ENCODE peak calls at places on chromosomes 6 and 20, in five cellular contexts. One of them, this sample, is unnamed.
A peak's percentile ranks its signal among the peaks of the same experiment; 100 is the strongest.

GRCh38 chr6:150254671-150255228 is 111.9 kb downstream of the PPP1R14C start:
- DNase-seq in heart right ventricle: no peak
- DNase-seq in GM20000: no peak
- DNase-seq in CD8-positive, alpha-beta T cell: no peak
- DNase-seq in left lung: no peak
- DNase-seq in this sample: no peak

GRCh38 chr6:96059586-96059985 is 43.8 kb downstream of the FUT9 start:
- DNase-seq in left lung: no peak
- DNase-seq in heart right ventricle: no peak
- DNase-seq in CD8-positive, alpha-beta T cell: no peak
- DNase-seq in GM20000: no peak
- DNase-seq in this sample: no peak

GRCh38 chr6:32196682-32197616 is 4.5 kb upstream of the GPSM3 start:
- DNase-seq in left lung: no peak
- DNase-seq in GM20000: peak; percentile 49
- DNase-seq in CD8-positive, alpha-beta T cell: no peak
- DNase-seq in heart right ventricle: peak; percentile 53
- DNase-seq in this sample: no peak

GRCh38 chr6:125004198-125004597 is 42.0 kb downstream of the RNF217 start:
- DNase-seq in GM20000: no peak
- DNase-seq in heart right ventricle: peak; percentile 45
- DNase-seq in CD8-positive, alpha-beta T cell: no peak
- DNase-seq in left lung: no peak
- DNase-seq in this sample: no peak

GRCh38 chr6:127879685-127880084 is 21.2 kb downstream of the THEMIS start:
- DNase-seq in left lung: no peak
- DNase-seq in heart right ventricle: no peak
- DNase-seq in CD8-positive, alpha-beta T cell: no peak
- DNase-seq in GM20000: no peak
- DNase-seq in this sample: peak; percentile 51

GRCh38 chr6:73983367-73983766 is 287.4 kb downstream of the CD109 start:
- DNase-seq in heart right ventricle: no peak
- DNase-seq in CD8-positive, alpha-beta T cell: no peak
- DNase-seq in left lung: no peak
- DNase-seq in GM20000: no peak
- DNase-seq in this sample: no peak

GRCh38 chr6:5030596-5031136 is 26.8 kb upstream of the RPP40 start:
- DNase-seq in left lung: peak; percentile 85
- DNase-seq in heart right ventricle: peak; percentile 75
- DNase-seq in GM20000: peak; percentile 81
- DNase-seq in CD8-positive, alpha-beta T cell: peak; percentile 59
- DNase-seq in this sample: peak; percentile 87

GRCh38 chr20:39070484-39071231 is 108.5 kb downstream of the DHX35 start:
- DNase-seq in left lung: no peak
- DNase-seq in heart right ventricle: no peak
- DNase-seq in CD8-positive, alpha-beta T cell: no peak
- DNase-seq in GM20000: no peak
- DNase-seq in this sample: no peak

GRCh38 chr6:113995632-113996031 is 24.7 kb upstream of the HDAC2 start:
- DNase-seq in GM20000: no peak
- DNase-seq in CD8-positive, alpha-beta T cell: no peak
- DNase-seq in heart right ventricle: peak; percentile 41
- DNase-seq in left lung: peak; percentile 59
- DNase-seq in this sample: no peak

GRCh38 chr6:73586416-73586974 is 65.7 kb upstream of the EEF1A1 start:
- DNase-seq in GM20000: no peak
- DNase-seq in left lung: no peak
- DNase-seq in heart right ventricle: no peak
- DNase-seq in CD8-positive, alpha-beta T cell: no peak
- DNase-seq in this sample: no peak

GRCh38 chr6:9516207-9516606 is 898.7 kb downstream of the TFAP2A start:
- DNase-seq in heart right ventricle: no peak
- DNase-seq in GM20000: no peak
- DNase-seq in CD8-positive, alpha-beta T cell: no peak
- DNase-seq in left lung: no peak
- DNase-seq in this sample: no peak

GRCh38 chr6:137223370-137224131 is 4.4 kb upstream of the IFNGR1 start:
- DNase-seq in GM20000: no peak
- DNase-seq in heart right ventricle: peak; percentile 58
- DNase-seq in CD8-positive, alpha-beta T cell: no peak
- DNase-seq in left lung: no peak
- DNase-seq in this sample: no peak

GRCh38 chr6:154754152-154754551 is 20.9 kb downstream of the SCAF8 start:
- DNase-seq in GM20000: no peak
- DNase-seq in left lung: no peak
- DNase-seq in heart right ventricle: no peak
- DNase-seq in CD8-positive, alpha-beta T cell: no peak
- DNase-seq in this sample: no peak

GRCh38 chr6:151255811-151256210 is 16.0 kb downstream of the AKAP12 start:
- DNase-seq in GM20000: no peak
- DNase-seq in CD8-positive, alpha-beta T cell: no peak
- DNase-seq in heart right ventricle: no peak
- DNase-seq in left lung: no peak
- DNase-seq in this sample: no peak

GRCh38 chr20:45392733-45393132 is 14.6 kb upstream of the TP53TG5 start:
- DNase-seq in GM20000: no peak
- DNase-seq in left lung: no peak
- DNase-seq in heart right ventricle: no peak
- DNase-seq in CD8-positive, alpha-beta T cell: no peak
- DNase-seq in this sample: no peak

GRCh38 chr6:94668896-94669295 is 908.4 kb upstream of the MANEA start:
- DNase-seq in left lung: no peak
- DNase-seq in heart right ventricle: no peak
- DNase-seq in CD8-positive, alpha-beta T cell: no peak
- DNase-seq in GM20000: no peak
- DNase-seq in this sample: no peak

GRCh38 chr20:50886184-50886790 is 45.0 kb downstream of the ADNP start:
- DNase-seq in heart right ventricle: no peak
- DNase-seq in CD8-positive, alpha-beta T cell: no peak
- DNase-seq in left lung: no peak
- DNase-seq in GM20000: no peak
- DNase-seq in this sample: no peak

GRCh38 chr20:47438464-47439381 is 63.0 kb upstream of the NCOA3 start:
- DNase-seq in heart right ventricle: peak; percentile 6
- DNase-seq in GM20000: peak; percentile 66
- DNase-seq in CD8-positive, alpha-beta T cell: no peak
- DNase-seq in left lung: peak; percentile 39
- DNase-seq in this sample: no peak

GRCh38 chr20:43295263-43295662 is 105.6 kb upstream of the PTPRT start:
- DNase-seq in left lung: no peak
- DNase-seq in GM20000: no peak
- DNase-seq in CD8-positive, alpha-beta T cell: no peak
- DNase-seq in heart right ventricle: no peak
- DNase-seq in this sample: no peak

GRCh38 chr6:20213271-20213798 is 1.1 kb upstream of the MBOAT1 start:
- DNase-seq in heart right ventricle: no peak
- DNase-seq in CD8-positive, alpha-beta T cell: no peak
- DNase-seq in GM20000: no peak
- DNase-seq in left lung: no peak
- DNase-seq in this sample: no peak

GRCh38 chr6:48388045-48388444 is 277.0 kb upstream of the PTCHD4 start:
- DNase-seq in heart right ventricle: no peak
- DNase-seq in GM20000: no peak
- DNase-seq in CD8-positive, alpha-beta T cell: no peak
- DNase-seq in left lung: no peak
- DNase-seq in this sample: no peak

GRCh38 chr6:99613705-99614429 is 7.2 kb downstream of the PRDM13 start:
- DNase-seq in GM20000: peak; percentile 83
- DNase-seq in CD8-positive, alpha-beta T cell: no peak
- DNase-seq in heart right ventricle: no peak
- DNase-seq in left lung: no peak
- DNase-seq in this sample: no peak

GRCh38 chr6:169867751-169868191 is 116.3 kb downstream of the ERMARD start:
- DNase-seq in heart right ventricle: no peak
- DNase-seq in CD8-positive, alpha-beta T cell: no peak
- DNase-seq in GM20000: no peak
- DNase-seq in left lung: no peak
- DNase-seq in this sample: no peak

GRCh38 chr6:4665489-4666417 is 110.5 kb upstream of the CDYL start:
- DNase-seq in CD8-positive, alpha-beta T cell: no peak
- DNase-seq in left lung: no peak
- DNase-seq in heart right ventricle: no peak
- DNase-seq in GM20000: no peak
- DNase-seq in this sample: no peak

GRCh38 chr20:52104546-52105044 is 87.0 kb downstream of the ZFP64 start:
- DNase-seq in CD8-positive, alpha-beta T cell: no peak
- DNase-seq in left lung: no peak
- DNase-seq in heart right ventricle: no peak
- DNase-seq in GM20000: peak; percentile 50
- DNase-seq in this sample: peak; percentile 28

GRCh38 chr20:50191566-50192363 is 1.1 kb downstream of the CEBPB start:
- DNase-seq in heart right ventricle: no peak
- DNase-seq in left lung: no peak
- DNase-seq in CD8-positive, alpha-beta T cell: peak; percentile 47
- DNase-seq in GM20000: peak; percentile 81
- DNase-seq in this sample: peak; percentile 70

GRCh38 chr6:2795960-2796359 is 30.8 kb downstream of the WRNIP1 start:
- DNase-seq in left lung: no peak
- DNase-seq in heart right ventricle: no peak
- DNase-seq in CD8-positive, alpha-beta T cell: no peak
- DNase-seq in GM20000: no peak
- DNase-seq in this sample: no peak

GRCh38 chr6:106085984-106086832 is at the start of gene PRDM1:
- DNase-seq in left lung: peak; percentile 93
- DNase-seq in heart right ventricle: peak; percentile 72
- DNase-seq in GM20000: peak; percentile 84
- DNase-seq in CD8-positive, alpha-beta T cell: peak; percentile 57
- DNase-seq in this sample: peak; percentile 88
- TF ChIP-seq CTCF in left lung: no peak
- TF ChIP-seq CTCF in heart right ventricle: no peak
- TF ChIP-seq CTCF in GM20000: peak; percentile 4
- TF ChIP-seq CTCF in CD8-positive, alpha-beta T cell: no peak
- TF ChIP-seq CTCF in this sample: peak; percentile 26

DNA sequence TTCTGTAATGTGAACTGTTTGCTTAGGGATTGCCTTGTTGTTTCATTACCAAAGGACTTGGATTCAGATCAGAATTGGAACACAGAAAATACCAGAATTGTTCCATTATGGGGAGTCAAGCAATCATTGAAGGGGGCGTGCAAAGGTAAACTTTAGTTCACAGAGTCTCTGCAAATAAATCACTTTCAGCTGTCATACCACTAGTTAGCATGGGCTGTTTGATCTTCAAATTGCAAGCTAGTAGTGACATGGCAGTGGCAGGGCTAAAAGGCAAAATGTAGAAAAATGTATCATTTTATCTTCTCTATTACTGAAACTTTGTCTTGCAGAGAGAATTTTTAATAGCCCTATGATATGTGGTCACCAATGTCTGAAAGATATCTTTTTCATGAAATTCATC is 483.2 kb upstream of the NRSN1 start:
- DNase-seq in heart right ventricle: no peak
- DNase-seq in left lung: no peak
- DNase-seq in GM20000: no peak
- DNase-seq in CD8-positive, alpha-beta T cell: no peak
- DNase-seq in this sample: no peak
- TF ChIP-seq CTCF in heart right ventricle: no peak
- TF ChIP-seq CTCF in left lung: no peak
- TF ChIP-seq CTCF in GM20000: no peak
- TF ChIP-seq CTCF in CD8-positive, alpha-beta T cell: no peak
- TF ChIP-seq CTCF in this sample: no peak

GRCh38 chr6:15477746-15478145 is 185.1 kb downstream of the DTNBP1 start:
- DNase-seq in GM20000: no peak
- DNase-seq in CD8-positive, alpha-beta T cell: no peak
- DNase-seq in heart right ventricle: no peak
- DNase-seq in left lung: no peak
- DNase-seq in this sample: no peak
- TF ChIP-seq CTCF in GM20000: no peak
- TF ChIP-seq CTCF in CD8-positive, alpha-beta T cell: no peak
- TF ChIP-seq CTCF in heart right ventricle: no peak
- TF ChIP-seq CTCF in left lung: no peak
- TF ChIP-seq CTCF in this sample: no peak

GRCh38 chr6:53344993-53345392 is 3.8 kb downstream of the ELOVL5 start:
- DNase-seq in heart right ventricle: no peak
- DNase-seq in CD8-positive, alpha-beta T cell: no peak
- DNase-seq in left lung: no peak
- DNase-seq in GM20000: no peak
- DNase-seq in this sample: no peak

GRCh38 chr6:53347921-53348435 is 772 bp downstream of the ELOVL5 start:
- DNase-seq in heart right ventricle: peak; percentile 85
- DNase-seq in GM20000: peak; percentile 50
- DNase-seq in CD8-positive, alpha-beta T cell: peak; percentile 32
- DNase-seq in left lung: peak; percentile 75
- DNase-seq in this sample: peak; percentile 63

GRCh38 chr6:53349209-53349693 is 501 bp upstream of the ELOVL5 start:
- DNase-seq in heart right ventricle: no peak
- DNase-seq in CD8-positive, alpha-beta T cell: no peak
- DNase-seq in left lung: no peak
- DNase-seq in GM20000: no peak
- DNase-seq in this sample: no peak

GRCh38 chr6:53347250-53347920 is 1.4 kb downstream of the ELOVL5 start:
- DNase-seq in heart right ventricle: no peak
- DNase-seq in CD8-positive, alpha-beta T cell: no peak
- DNase-seq in left lung: no peak
- DNase-seq in GM20000: peak; percentile 34
- DNase-seq in this sample: no peak

DNA sequence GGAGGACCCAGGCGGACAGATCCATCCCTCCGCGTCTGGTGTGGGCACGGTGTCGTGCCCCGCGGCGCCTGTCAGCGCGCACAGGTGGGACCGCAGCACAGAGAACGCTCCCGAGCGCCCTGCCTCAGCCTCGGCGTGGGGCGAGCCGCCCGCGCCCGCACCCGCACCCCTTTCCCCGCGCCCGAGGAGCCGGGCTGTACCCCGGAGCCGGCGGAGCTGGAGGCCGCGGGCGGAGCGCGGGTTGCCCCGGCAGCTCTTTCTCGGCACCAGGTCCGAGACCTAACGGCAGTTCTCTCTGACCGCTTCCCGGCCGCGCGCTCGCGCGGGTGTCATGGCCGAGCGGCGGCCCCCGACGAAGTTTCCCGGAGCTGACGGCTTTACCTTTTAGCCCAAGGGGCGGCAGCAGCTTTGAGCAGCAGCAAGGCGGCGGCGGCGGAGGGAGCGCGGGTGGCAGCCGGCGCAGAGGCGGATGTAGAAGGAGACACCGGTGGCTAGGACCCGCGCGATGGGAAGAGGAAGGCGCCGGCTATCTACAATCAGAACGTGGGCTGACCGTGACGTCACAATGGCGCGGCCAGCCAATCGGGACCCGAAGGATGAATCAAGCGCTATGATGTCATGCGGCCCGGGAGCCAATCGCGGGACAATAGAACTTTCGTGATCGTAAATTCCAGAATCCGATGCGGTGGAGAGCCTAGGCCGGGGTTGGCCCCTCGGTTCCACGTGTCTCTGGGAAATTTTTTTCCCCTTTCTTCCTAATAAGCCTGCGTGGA is at the start of gene ELOVL5:
- DNase-seq in CD8-positive, alpha-beta T cell: peak; percentile 82
- DNase-seq in GM20000: peak; percentile 90
- DNase-seq in left lung: peak; percentile 99
- DNase-seq in heart right ventricle: peak; percentile 99
- DNase-seq in this sample: peak; percentile 95
- TF ChIP-seq CTCF in CD8-positive, alpha-beta T cell: no peak
- TF ChIP-seq CTCF in GM20000: no peak
- TF ChIP-seq CTCF in left lung: peak; percentile 8
- TF ChIP-seq CTCF in heart right ventricle: no peak
- TF ChIP-seq CTCF in this sample: no peak

GRCh38 chr6:34272022-34272926 is 23.5 kb upstream of the SMIM29 start:
- DNase-seq in GM20000: peak; percentile 37
- DNase-seq in CD8-positive, alpha-beta T cell: no peak
- DNase-seq in left lung: peak; percentile 55
- DNase-seq in heart right ventricle: no peak
- DNase-seq in this sample: peak; percentile 22
- TF ChIP-seq CTCF in GM20000: no peak
- TF ChIP-seq CTCF in CD8-positive, alpha-beta T cell: no peak
- TF ChIP-seq CTCF in left lung: no peak
- TF ChIP-seq CTCF in heart right ventricle: no peak
- TF ChIP-seq CTCF in this sample: no peak

GRCh38 chr6:164897523-164898094 is 411.8 kb downstream of the C6orf118 start:
- DNase-seq in CD8-positive, alpha-beta T cell: no peak
- DNase-seq in heart right ventricle: no peak
- DNase-seq in GM20000: no peak
- DNase-seq in left lung: no peak
- DNase-seq in this sample: peak; percentile 17
- TF ChIP-seq CTCF in CD8-positive, alpha-beta T cell: no peak
- TF ChIP-seq CTCF in heart right ventricle: no peak
- TF ChIP-seq CTCF in GM20000: no peak
- TF ChIP-seq CTCF in left lung: no peak
- TF ChIP-seq CTCF in this sample: peak; percentile 49

This sample was measured in endothelial cell.